ENCODE peak calls at places on chromosomes 7 and 10, in five cellular contexts. T, D, M, L and S are unnamed samples.

GRCh38 chr10:26714385-26714784 is 16.9 kb downstream of the PDSS1 start:
- DNase-seq in T (no peak), D (no peak), M (no peak), L (no peak), S (no peak)

GRCh38 chr7:114153700-114154099 is 234.9 kb upstream of the PPP1R3A start:
- DNase-seq in T (no peak), L (no peak), M (no peak), D (no peak), S (no peak)

GRCh38 chr7:94087664-94088352 is 83.7 kb upstream of the BET1 start:
- DNase-seq in L (peak; percentile 44), M (no peak), D (peak; percentile 52), T (peak; percentile 45), S (peak; percentile 77)

GRCh38 chr10:30027057-30028005 is 32.1 kb downstream of the JCAD start:
- DNase-seq in T (peak; percentile 50), D (peak; percentile 36), L (peak; percentile 65), M (no peak), S (peak; percentile 73)

GRCh38 chr10:52597189-52597863 is 175.3 kb downstream of the MBL2 start:
- DNase-seq in L (no peak), M (no peak), T (no peak), D (no peak), S (no peak)

GRCh38 chr10:3065622-3066021 is 1.7 kb upstream of the PFKP start:
- DNase-seq in L (no peak), D (no peak), T (no peak), M (no peak), S (no peak)

GRCh38 chr10:95246582-95247051 is 44.2 kb downstream of the PDLIM1 start:
- DNase-seq in T (peak; percentile 89), L (peak; percentile 79), D (peak; percentile 82), M (no peak), S (peak; percentile 94)

GRCh38 chr10:68633816-68634466 is 73.8 kb downstream of the TET1 start:
- DNase-seq in M (no peak), T (no peak), L (no peak), D (no peak), S (no peak)

GRCh38 chr10:69130251-69130650 is 6.3 kb downstream of the VPS26A start:
- DNase-seq in L (no peak), T (no peak), M (no peak), D (no peak), S (no peak)

GRCh38 chr7:150754950-150755349 is 17.7 kb downstream of the GIMAP5 start:
- DNase-seq in D (no peak), M (no peak), T (no peak), L (no peak), S (no peak)

GRCh38 chr7:136807598-136807997 is 60.9 kb upstream of the CHRM2 start:
- DNase-seq in T (no peak), L (no peak), M (no peak), D (no peak), S (peak; percentile 52)

GRCh38 chr10:119132521-119133345 is 28.8 kb downstream of the DENND10 start:
- DNase-seq in L (no peak), M (no peak), D (no peak), T (no peak), S (no peak)

GRCh38 chr10:69721690-69722310 is 79.9 kb upstream of the COL13A1 start:
- DNase-seq in M (no peak), T (no peak), D (no peak), L (no peak), S (peak; percentile 66)

DNA sequence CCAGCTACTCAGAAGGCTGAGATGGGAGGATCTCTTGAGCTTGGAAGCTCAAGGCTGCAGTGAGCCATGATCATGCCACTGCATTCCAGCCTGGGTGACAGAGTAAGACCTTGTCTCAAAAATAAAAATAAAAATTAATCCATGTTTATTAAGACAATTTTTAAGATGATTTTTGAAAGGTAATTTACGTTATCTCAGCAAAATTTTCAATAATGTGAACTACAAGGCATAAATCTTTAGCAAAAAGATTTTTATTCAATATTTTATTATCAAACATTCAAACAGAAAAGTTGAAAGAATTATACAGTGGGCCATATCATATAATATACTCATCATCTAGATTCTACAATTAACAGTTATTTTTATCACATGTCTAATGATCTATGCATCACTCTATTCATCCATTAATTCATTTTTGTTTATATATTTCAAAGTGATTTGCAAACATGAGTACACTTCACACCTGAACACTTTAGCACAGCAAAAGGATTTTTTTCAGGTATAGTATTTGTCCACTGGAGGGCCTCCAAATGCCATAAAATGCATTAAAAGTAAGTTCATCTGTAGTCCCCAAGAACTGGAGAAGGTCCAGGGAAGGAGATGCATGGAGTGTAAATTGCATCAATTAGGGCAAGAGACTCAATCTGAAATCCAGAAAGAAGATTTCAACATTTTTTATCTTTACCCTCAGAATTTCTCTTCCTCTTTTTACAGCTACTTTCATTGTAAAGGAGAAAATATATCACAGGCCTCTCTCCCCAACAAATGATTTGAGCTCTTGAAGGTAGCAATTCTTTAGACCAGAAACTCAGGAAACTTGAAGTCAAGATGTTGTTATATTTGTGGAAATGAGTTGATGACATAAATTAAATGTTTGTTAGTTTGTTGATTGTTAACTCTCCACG is 38.6 kb upstream of the RSBN1L start:
- DNase-seq in M (no peak), D (peak; percentile 24), T (peak; percentile 24), L (no peak), S (no peak)
- H3K27ac ChIP-seq in M (no peak overlapping the region), D (no peak overlapping the region), T (no peak overlapping the region), L (no peak overlapping the region), S (no peak overlapping the region)

GRCh38 chr10:43231523-43232078 is 35.3 kb downstream of the RASGEF1A start:
- DNase-seq in T (no peak), L (no peak), M (peak; percentile 32), D (peak; percentile 7), S (peak; percentile 41)
- H3K4me3 ChIP-seq in T (no peak overlapping the region), L (no peak overlapping the region), M (no peak overlapping the region), D (no peak overlapping the region), S (no peak overlapping the region)

GRCh38 chr7:35333265-35333664 is 79.4 kb upstream of the TBX20 start:
- DNase-seq in D (no peak), L (no peak), T (no peak), M (no peak), S (no peak)
- H3K27ac ChIP-seq in D (no peak overlapping the region), L (no peak overlapping the region), T (no peak overlapping the region), M (no peak overlapping the region), S (no peak overlapping the region)

GRCh38 chr10:101166430-101166829 is 35.3 kb downstream of the TLX1 start:
- DNase-seq in T (no peak), D (no peak), M (no peak), L (no peak), S (no peak)

GRCh38 chr10:101165736-101166135 is 34.6 kb downstream of the TLX1 start:
- DNase-seq in T (no peak), D (no peak), L (no peak), M (no peak), S (no peak)

GRCh38 chr10:101158101-101159058 is 27.3 kb downstream of the TLX1 start:
- DNase-seq in D (no peak), M (no peak), T (no peak), L (no peak), S (peak; percentile 50)

GRCh38 chr10:101162677-101163076 is 31.6 kb downstream of the TLX1 start:
- DNase-seq in D (no peak), L (peak; percentile 43), T (no peak), M (no peak), S (no peak)

DNA sequence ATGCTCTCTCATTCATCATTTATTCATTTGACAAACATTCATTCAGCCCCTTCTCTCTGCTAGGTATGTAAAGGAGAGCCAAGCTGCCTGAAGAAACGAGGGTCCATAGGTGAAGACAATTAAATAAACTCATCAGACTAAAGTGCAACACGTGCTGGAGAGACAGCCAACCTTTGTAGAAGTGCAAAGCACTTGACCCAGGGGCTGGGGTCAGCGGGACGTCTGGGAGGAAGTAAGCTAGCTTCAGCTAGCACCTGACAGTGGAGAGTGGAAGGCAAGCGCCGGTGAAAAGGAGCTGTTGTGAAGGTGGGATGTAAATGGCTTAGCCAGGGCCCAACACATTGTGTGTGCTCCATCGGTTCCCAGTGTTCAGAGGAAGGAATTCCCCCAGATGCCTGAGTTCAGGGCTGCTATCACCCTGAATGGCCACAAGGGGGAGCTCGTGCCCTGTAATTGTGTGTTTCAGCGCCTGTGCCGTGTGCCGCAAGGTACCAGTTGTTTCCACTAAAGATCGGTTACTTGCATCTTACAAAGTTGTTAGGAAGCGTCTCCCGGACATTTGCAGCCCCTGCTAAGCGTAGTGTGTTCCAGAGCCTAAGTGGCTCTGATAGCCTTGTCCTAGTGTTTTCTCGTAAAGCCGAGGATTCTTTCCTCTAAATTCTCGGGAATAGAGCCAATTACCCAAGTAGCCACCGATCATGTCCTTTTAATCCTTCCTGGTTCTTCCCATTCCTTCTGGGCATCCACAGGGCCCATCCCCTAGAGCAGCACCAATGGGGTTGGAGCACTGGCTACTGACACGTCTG is 30.6 kb downstream of the TLX1 start:
- DNase-seq in M (peak; percentile 74), L (peak; percentile 71), T (peak; percentile 84), D (peak; percentile 75), S (peak; percentile 94)
- H3K4me3 ChIP-seq in M (no peak overlapping the region), L (peak overlapping the region; percentile 15), T (no peak overlapping the region), D (no peak overlapping the region), S (no peak overlapping the region)

GRCh38 chr7:464177-464711 is 55.4 kb downstream of the PDGFA start:
- DNase-seq in L (no peak), D (no peak), T (peak; percentile 9), M (peak; percentile 38), S (no peak)

GRCh38 chr7:461453-462172 is 58.0 kb downstream of the PDGFA start:
- DNase-seq in D (no peak), T (no peak), M (peak; percentile 72), L (no peak), S (no peak)

GRCh38 chr7:464712-465461 is 54.8 kb downstream of the PDGFA start:
- DNase-seq in M (peak; percentile 49), D (no peak), L (no peak), T (peak; percentile 75), S (no peak)

GRCh38 chr7:462173-463103 is 57.2 kb downstream of the PDGFA start:
- DNase-seq in T (no peak), M (peak; percentile 68), D (no peak), L (no peak), S (no peak)

DNA sequence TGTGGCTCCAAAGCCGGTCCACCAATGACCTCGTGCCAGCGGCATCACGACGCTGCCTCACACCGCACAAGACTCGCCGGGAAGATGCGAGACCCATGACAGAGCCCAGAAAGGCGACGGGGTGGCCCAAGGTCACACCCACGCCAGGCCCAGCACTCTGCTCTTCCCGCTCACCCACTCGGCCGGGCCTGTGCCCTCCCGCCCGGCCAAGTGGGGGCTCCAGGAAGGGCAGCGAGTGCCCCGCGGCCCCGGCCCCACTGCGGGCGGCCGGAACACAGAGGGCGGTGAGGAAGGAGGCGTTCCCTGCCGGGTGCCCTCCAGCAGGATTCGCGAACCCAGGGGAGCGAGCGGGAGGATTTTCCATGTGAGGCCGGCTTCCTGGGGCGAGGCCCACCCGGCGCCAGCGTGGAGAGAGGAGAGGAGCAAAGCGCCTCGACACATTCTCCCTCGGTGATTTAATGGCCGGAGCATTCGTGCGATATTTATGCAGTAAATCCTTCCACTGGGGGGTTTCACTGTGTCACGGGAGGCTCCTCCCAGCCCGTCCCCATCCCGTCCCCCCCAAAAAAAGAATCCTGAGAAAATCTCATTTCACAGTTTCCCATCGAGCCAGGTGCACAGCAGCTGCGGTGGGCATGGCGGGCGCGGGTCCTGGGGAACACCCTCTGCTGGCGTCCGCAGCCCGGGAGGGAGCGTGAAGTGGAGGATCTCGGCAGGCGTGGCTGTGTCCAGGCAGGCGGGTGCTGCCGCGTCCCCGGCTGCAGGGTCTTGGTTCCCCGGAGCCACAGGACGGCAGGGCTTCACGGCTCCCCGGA is 56.1 kb downstream of the PDGFA start:
- DNase-seq in T (no peak), L (no peak), D (no peak), M (peak; percentile 39), S (no peak)
- H3K27ac ChIP-seq in T (no peak overlapping the region), L (no peak overlapping the region), D (no peak overlapping the region), M (no peak overlapping the region), S (no peak overlapping the region)